ENCODE peak calls at places on chromosomes 7 and 10, in five cellular contexts. One of them, this sample, is unnamed.

GRCh38 chr7:125065546-125065945 is 135.9 kb upstream of the POT1 start:
- DNase-seq in Panc1: no peak
- DNase-seq in breast epithelium: no peak
- DNase-seq in transverse colon: no peak
- DNase-seq in GM12892: no peak
- DNase-seq in this sample: no peak

GRCh38 chr10:80485410-80486135 is 31.5 kb downstream of the TSPAN14 start:
- DNase-seq in Panc1: no peak
- DNase-seq in breast epithelium: no peak
- DNase-seq in GM12892: no peak
- DNase-seq in transverse colon: peak; percentile 8
- DNase-seq in this sample: no peak

GRCh38 chr7:133550811-133551210 is 297.9 kb downstream of the EXOC4 start:
- DNase-seq in GM12892: no peak
- DNase-seq in Panc1: no peak
- DNase-seq in breast epithelium: no peak
- DNase-seq in transverse colon: no peak
- DNase-seq in this sample: no peak

GRCh38 chr10:95426482-95426881 is 134.7 kb downstream of the SORBS1 start:
- DNase-seq in transverse colon: no peak
- DNase-seq in Panc1: no peak
- DNase-seq in GM12892: no peak
- DNase-seq in breast epithelium: no peak
- DNase-seq in this sample: no peak

GRCh38 chr7:97018126-97018601 is 6.5 kb downstream of the DLX5 start:
- DNase-seq in Panc1: no peak
- DNase-seq in transverse colon: no peak
- DNase-seq in breast epithelium: no peak
- DNase-seq in GM12892: no peak
- DNase-seq in this sample: peak; percentile 52

GRCh38 chr7:110534241-110534931 is 556.5 kb upstream of the LRRN3 start:
- DNase-seq in Panc1: no peak
- DNase-seq in breast epithelium: peak; percentile 61
- DNase-seq in GM12892: no peak
- DNase-seq in transverse colon: no peak
- DNase-seq in this sample: no peak

GRCh38 chr10:1123198-1123597 is 67.0 kb downstream of the WDR37 start:
- DNase-seq in GM12892: no peak
- DNase-seq in Panc1: no peak
- DNase-seq in transverse colon: no peak
- DNase-seq in breast epithelium: no peak
- DNase-seq in this sample: no peak

GRCh38 chr10:84177541-84178386 is 4.2 kb downstream of the GPR15LG start:
- DNase-seq in Panc1: no peak
- DNase-seq in GM12892: no peak
- DNase-seq in breast epithelium: no peak
- DNase-seq in transverse colon: no peak
- DNase-seq in this sample: peak; percentile 70

GRCh38 chr10:12018438-12019342 is 23.9 kb downstream of the UPF2 start:
- DNase-seq in GM12892: no peak
- DNase-seq in breast epithelium: no peak
- DNase-seq in Panc1: no peak
- DNase-seq in transverse colon: no peak
- DNase-seq in this sample: no peak

GRCh38 chr7:85890244-85890811 is 703.5 kb upstream of the SEMA3D start:
- DNase-seq in GM12892: no peak
- DNase-seq in transverse colon: no peak
- DNase-seq in Panc1: peak; percentile 12
- DNase-seq in breast epithelium: no peak
- DNase-seq in this sample: no peak

GRCh38 chr10:49435225-49435624 is 39.3 kb upstream of the DRGX start:
- DNase-seq in transverse colon: no peak
- DNase-seq in Panc1: no peak
- DNase-seq in GM12892: no peak
- DNase-seq in breast epithelium: no peak
- DNase-seq in this sample: no peak

GRCh38 chr10:105068497-105068896 is 427.4 kb downstream of the SORCS3 start:
- DNase-seq in Panc1: no peak
- DNase-seq in transverse colon: no peak
- DNase-seq in breast epithelium: no peak
- DNase-seq in GM12892: no peak
- DNase-seq in this sample: no peak

GRCh38 chr10:62744136-62744535 is 60.4 kb upstream of the ADO start:
- DNase-seq in Panc1: no peak
- DNase-seq in transverse colon: no peak
- DNase-seq in breast epithelium: no peak
- DNase-seq in GM12892: no peak
- DNase-seq in this sample: no peak

GRCh38 chr10:113529575-113529974 is 23.3 kb upstream of the HABP2 start:
- DNase-seq in GM12892: no peak
- DNase-seq in breast epithelium: no peak
- DNase-seq in Panc1: no peak
- DNase-seq in transverse colon: no peak
- DNase-seq in this sample: no peak

GRCh38 chr7:42254217-42254616 is 17.2 kb upstream of the GLI3 start:
- DNase-seq in Panc1: no peak
- DNase-seq in transverse colon: no peak
- DNase-seq in breast epithelium: no peak
- DNase-seq in GM12892: no peak
- DNase-seq in this sample: no peak

GRCh38 chr7:132782777-132783633 is 206.7 kb upstream of the PLXNA4 start:
- DNase-seq in breast epithelium: no peak
- DNase-seq in GM12892: no peak
- DNase-seq in Panc1: no peak
- DNase-seq in transverse colon: no peak
- DNase-seq in this sample: no peak

GRCh38 chr7:98551541-98552273 is 65.4 kb upstream of the NPTX2 start:
- DNase-seq in Panc1: no peak
- DNase-seq in GM12892: no peak
- DNase-seq in transverse colon: peak; percentile 54
- DNase-seq in breast epithelium: no peak
- DNase-seq in this sample: no peak

GRCh38 chr7:33932221-33932620 is 26.9 kb downstream of the BMPER start:
- DNase-seq in GM12892: no peak
- DNase-seq in Panc1: no peak
- DNase-seq in transverse colon: no peak
- DNase-seq in breast epithelium: no peak
- DNase-seq in this sample: no peak

GRCh38 chr7:72268826-72269225 is 143.3 kb downstream of the CALN1 start:
- DNase-seq in transverse colon: no peak
- DNase-seq in Panc1: no peak
- DNase-seq in breast epithelium: no peak
- DNase-seq in GM12892: no peak
- DNase-seq in this sample: no peak

GRCh38 chr7:110852156-110852858 is 238.6 kb upstream of the LRRN3 start:
- DNase-seq in transverse colon: no peak
- DNase-seq in breast epithelium: no peak
- DNase-seq in Panc1: peak; percentile 17
- DNase-seq in GM12892: no peak
- DNase-seq in this sample: no peak

GRCh38 chr10:101467286-101467770 is 113.4 kb downstream of the BTRC start:
- DNase-seq in Panc1: peak; percentile 76
- DNase-seq in breast epithelium: no peak
- DNase-seq in transverse colon: no peak
- DNase-seq in GM12892: peak; percentile 23
- DNase-seq in this sample: no peak

GRCh38 chr7:1555813-1556540 is at the start of gene TMEM184A:
- DNase-seq in breast epithelium: peak; percentile 89
- DNase-seq in transverse colon: peak; percentile 93
- DNase-seq in Panc1: no peak
- DNase-seq in GM12892: peak; percentile 79
- DNase-seq in this sample: no peak
- TF ChIP-seq POLR2AphosphoS5 in breast epithelium: peak; percentile 49
- TF ChIP-seq POLR2AphosphoS5 in transverse colon: peak; percentile 98
- TF ChIP-seq POLR2AphosphoS5 in Panc1: no peak
- TF ChIP-seq POLR2AphosphoS5 in GM12892: no peak
- TF ChIP-seq POLR2AphosphoS5 in this sample: no peak

GRCh38 chr10:18158698-18159342 is 18.6 kb downstream of the CACNB2 start:
- DNase-seq in transverse colon: no peak
- DNase-seq in breast epithelium: no peak
- DNase-seq in Panc1: no peak
- DNase-seq in GM12892: no peak
- DNase-seq in this sample: no peak
- TF ChIP-seq POLR2AphosphoS5 in transverse colon: no peak
- TF ChIP-seq POLR2AphosphoS5 in breast epithelium: no peak
- TF ChIP-seq POLR2AphosphoS5 in Panc1: no peak
- TF ChIP-seq POLR2AphosphoS5 in GM12892: no peak
- TF ChIP-seq POLR2AphosphoS5 in this sample: no peak

GRCh38 chr7:152464312-152465117 is 28.7 kb upstream of the KMT2C start:
- DNase-seq in transverse colon: peak; percentile 77
- DNase-seq in GM12892: peak; percentile 79
- DNase-seq in breast epithelium: peak; percentile 70
- DNase-seq in Panc1: no peak
- DNase-seq in this sample: no peak
- TF ChIP-seq POLR2AphosphoS5 in transverse colon: no peak
- TF ChIP-seq POLR2AphosphoS5 in GM12892: peak; percentile 7
- TF ChIP-seq POLR2AphosphoS5 in breast epithelium: peak; percentile 22
- TF ChIP-seq POLR2AphosphoS5 in Panc1: peak; percentile 48
- TF ChIP-seq POLR2AphosphoS5 in this sample: no peak

GRCh38 chr7:38312776-38313175 is 39.3 kb upstream of the TARP start:
- DNase-seq in Panc1: no peak
- DNase-seq in breast epithelium: no peak
- DNase-seq in transverse colon: no peak
- DNase-seq in GM12892: no peak
- DNase-seq in this sample: no peak

GRCh38 chr7:38310601-38311057 is 37.2 kb upstream of the TARP start:
- DNase-seq in GM12892: no peak
- DNase-seq in Panc1: no peak
- DNase-seq in breast epithelium: no peak
- DNase-seq in transverse colon: peak; percentile 26
- DNase-seq in this sample: no peak

GRCh38 chr7:38309555-38309954 is 36.1 kb upstream of the TARP start:
- DNase-seq in transverse colon: no peak
- DNase-seq in breast epithelium: no peak
- DNase-seq in Panc1: no peak
- DNase-seq in GM12892: no peak
- DNase-seq in this sample: no peak

GRCh38 chr7:38307640-38308039 is 34.2 kb upstream of the TARP start:
- DNase-seq in transverse colon: no peak
- DNase-seq in Panc1: no peak
- DNase-seq in breast epithelium: no peak
- DNase-seq in GM12892: no peak
- DNase-seq in this sample: no peak

GRCh38 chr7:38311329-38311937 is 38.0 kb upstream of the TARP start:
- DNase-seq in transverse colon: peak; percentile 38
- DNase-seq in Panc1: no peak
- DNase-seq in breast epithelium: no peak
- DNase-seq in GM12892: peak; percentile 48
- DNase-seq in this sample: no peak
- TF ChIP-seq POLR2AphosphoS5 in transverse colon: no peak
- TF ChIP-seq POLR2AphosphoS5 in Panc1: no peak
- TF ChIP-seq POLR2AphosphoS5 in breast epithelium: no peak
- TF ChIP-seq POLR2AphosphoS5 in GM12892: no peak
- TF ChIP-seq POLR2AphosphoS5 in this sample: no peak